ENCODE peak calls at places on chromosomes 13 and 19, in seven cellular contexts. H, V, Y, X, B, J and Z are unnamed samples.
A peak's percentile ranks its signal among the peaks of the same experiment; 100 is the strongest.

GRCh38 chr19:18223860-18224524 is 2.2 kb downstream of the PDE4C start:
- DNase-seq in H (no peak), V (peak; percentile 23), Y (no peak), X (peak; percentile 89), B (no peak), J (peak; percentile 71), Z (no peak)

GRCh38 chr19:56097776-56098175 is 23.3 kb downstream of the ZNF787 start:
- DNase-seq in H (no peak), V (no peak), Y (no peak), X (no peak), B (no peak), J (no peak), Z (no peak)

GRCh38 chr13:112814905-112815585 is 125.2 kb downstream of the ATP11A start:
- DNase-seq in H (no peak), V (peak; percentile 27), Y (no peak), X (no peak), B (no peak), J (no peak), Z (no peak)

GRCh38 chr13:109779074-109779473 is 7.3 kb downstream of the IRS2 start:
- DNase-seq in H (no peak), V (peak; percentile 27), Y (no peak), X (peak; percentile 47), B (no peak), J (no peak), Z (no peak)

GRCh38 chr13:35881360-35881759 is 249.8 kb downstream of the DCLK1 start:
- DNase-seq in H (no peak), V (no peak), Y (no peak), X (no peak), B (no peak), J (no peak), Z (no peak)

GRCh38 chr19:51477343-51477742 is 996 bp upstream of the CEACAM18 start:
- DNase-seq in H (no peak), V (no peak), Y (no peak), X (no peak), B (no peak), J (no peak), Z (no peak)

GRCh38 chr13:114275309-114275708 is 6.1 kb upstream of the UPF3A start:
- DNase-seq in H (no peak), V (no peak), Y (no peak), X (no peak), B (no peak), J (no peak), Z (no peak)

GRCh38 chr19:15320118-15320517 is 12.2 kb downstream of the BRD4 start:
- DNase-seq in H (no peak), V (peak; percentile 73), Y (no peak), X (no peak), B (peak; percentile 66), J (no peak), Z (no peak)

GRCh38 chr13:29917573-29918091 is 67.2 kb upstream of the UBL3 start:
- DNase-seq in H (no peak), V (no peak), Y (no peak), X (no peak), B (no peak), J (no peak), Z (no peak)

GRCh38 chr13:102582256-102582655 is 14.5 kb upstream of the TPP2 start:
- DNase-seq in H (no peak), V (no peak), Y (no peak), X (no peak), B (no peak), J (no peak), Z (no peak)

GRCh38 chr19:41753159-41753558 is 2.2 kb upstream of the CEACAM6 start:
- DNase-seq in H (peak; percentile 64), V (peak; percentile 35), Y (no peak), X (peak; percentile 67), B (no peak), J (peak; percentile 62), Z (no peak)

GRCh38 chr19:58183822-58184215 is 958 bp downstream of the ZNF274 start:
- DNase-seq in H (no peak), V (no peak), Y (no peak), X (no peak), B (no peak), J (no peak), Z (no peak)

GRCh38 chr13:93375491-93375890 is 148.9 kb downstream of the GPC6 start:
- DNase-seq in H (no peak), V (no peak), Y (no peak), X (no peak), B (no peak), J (no peak), Z (no peak)